ENCODE peak calls at places on chromosomes 11 and 22, in eight cellular contexts. D is A549, Z is T follicular helper cell, S is NCI-H510A treated with DMSO at 0.1 percent for 48 hours, Q is SJSA1, O is heart right ventricle, R is GM10248, X is lower lobe of right lung. G is an unnamed sample.

GRCh38 chr11:74493816-74494630 is 499 bp upstream of the LIPT2 start:
- DNase-seq in S (peak; percentile 81), Q (no peak), X (no peak), O (no peak), R (no peak), Z (no peak), D (peak; percentile 33), G (peak; percentile 49)

GRCh38 chr11:61616443-61616842 is 35.6 kb upstream of the SYT7 start:
- DNase-seq in D (no peak), X (no peak), S (no peak), Q (no peak), R (no peak), O (no peak), Z (no peak), G (no peak)

GRCh38 chr11:94657629-94658028 is 90.5 kb downstream of the PIWIL4 start:
- DNase-seq in S (no peak), X (no peak), D (no peak), O (no peak), Z (no peak), Q (no peak), R (no peak), G (no peak)

GRCh38 chr11:113331988-113332387 is 17.6 kb downstream of the TTC12 start:
- DNase-seq in D (no peak), R (no peak), Z (no peak), X (no peak), O (no peak), Q (no peak), S (no peak), G (no peak)

GRCh38 chr11:73988227-73988626 is 5.6 kb upstream of the UCP2 start:
- DNase-seq in O (no peak), Q (no peak), X (no peak), S (no peak), Z (no peak), R (no peak), D (no peak), G (no peak)

GRCh38 chr11:75270896-75271415 is 30.4 kb downstream of the TPBGL start:
- DNase-seq in Q (no peak), D (peak; percentile 37), O (no peak), R (no peak), X (no peak), S (no peak), Z (no peak), G (peak; percentile 48)

GRCh38 chr11:68693484-68693882 is 9.1 kb downstream of the GAL start:
- DNase-seq in O (no peak), R (no peak), Z (no peak), S (no peak), D (no peak), Q (no peak), X (no peak), G (no peak)

GRCh38 chr11:65262381-65262680 is 569 bp downstream of the POLA2 start:
- DNase-seq in R (no peak), O (no peak), Q (no peak), Z (peak; percentile 16), S (no peak), X (peak; percentile 74), D (no peak), G (peak; percentile 33)

GRCh38 chr11:130545449-130546072 is 97.1 kb downstream of the ADAMTS15 start:
- DNase-seq in S (no peak), X (no peak), O (no peak), Q (no peak), Z (no peak), R (no peak), D (no peak), G (no peak)

GRCh38 chr11:69493931-69494821 is 12.7 kb downstream of the LINC01488 start:
- DNase-seq in X (peak; percentile 43), R (no peak), S (no peak), Q (no peak), O (no peak), Z (no peak), D (no peak), G (no peak)

GRCh38 chr22:17130199-17130598 is 9.0 kb upstream of the TMEM121B start:
- DNase-seq in Z (no peak), R (no peak), O (no peak), X (no peak), Q (no peak), D (peak; percentile 6), S (no peak), G (no peak)

GRCh38 chr11:31582697-31583096 is 73.1 kb downstream of the ELP4 start:
- DNase-seq in X (no peak), Q (no peak), R (no peak), D (no peak), S (no peak), Z (no peak), O (no peak), G (no peak)

GRCh38 chr11:80958414-80958813 is 1517.6 kb upstream of the TENM4 start:
- DNase-seq in S (no peak), X (no peak), Z (no peak), R (no peak), D (peak; percentile 4), Q (no peak), O (no peak), G (no peak)

GRCh38 chr11:115462004-115462541 is 42.1 kb downstream of the CADM1 start:
- DNase-seq in Z (no peak), S (no peak), D (no peak), X (no peak), R (no peak), O (peak; percentile 8), Q (no peak), G (no peak)

GRCh38 chr22:47884200-47884599 is 1121.8 kb downstream of the TBC1D22A start:
- DNase-seq in X (no peak), O (no peak), D (peak; percentile 52), S (no peak), Q (no peak), Z (no peak), R (no peak), G (no peak)

G was measured in HTR-8/SVneo.